ENCODE peak calls at places on chromosomes 5 and 9, in ten cellular contexts. J, M, L, V, A, S, O, R, T and U are unnamed samples.

GRCh38 chr5:132483101-132483500 is 7.5 kb downstream of the IRF1 start:
- DNase-seq in J (no peak), M (no peak), L (no peak), V (no peak), A (no peak), S (no peak), O (no peak), R (no peak), T (no peak), U (peak)

GRCh38 chr5:168015506-168015905 is 275.9 kb upstream of the WWC1 start:
- DNase-seq in J (no peak), M (no peak), L (no peak), V (no peak), A (no peak), S (no peak), O (no peak), R (no peak), T (no peak), U (no peak)

GRCh38 chr9:76799481-76799880 is 35.2 kb downstream of the PCA3 start:
- DNase-seq in J (no peak), M (no peak), L (no peak), V (no peak), A (no peak), S (no peak), O (no peak), R (no peak), T (no peak), U (no peak)

GRCh38 chr9:121972501-121972981 is 120.6 kb downstream of the TTLL11 start:
- DNase-seq in J (no peak), M (peak), L (no peak), V (peak), A (peak), S (no peak), O (peak), R (no peak), T (peak), U (no peak)

GRCh38 chr5:10564838-10565784 is 1.2 kb downstream of the ANKRD33B start:
- DNase-seq in J (peak), M (no peak), L (peak), V (no peak), A (no peak), S (no peak), O (no peak), R (no peak), T (no peak), U (peak)

GRCh38 chr9:32218100-32218767 is 166.2 kb upstream of the ACO1 start:
- DNase-seq in J (no peak), M (peak), L (no peak), V (no peak), A (no peak), S (no peak), O (no peak), R (no peak), T (no peak), U (no peak)

GRCh38 chr9:23537192-23538059 is 288.6 kb downstream of the ELAVL2 start:
- DNase-seq in J (no peak), M (no peak), L (no peak), V (no peak), A (no peak), S (no peak), O (no peak), R (no peak), T (no peak), U (no peak)

GRCh38 chr5:141692919-141693848 is 11.2 kb upstream of the ARAP3 start:
- DNase-seq in J (no peak), M (peak), L (no peak), V (peak), A (no peak), S (peak), O (peak), R (peak), T (no peak), U (no peak)

GRCh38 chr5:116573279-116573616 is 1.4 kb downstream of the SEMA6A start:
- DNase-seq in J (peak), M (peak), L (no peak), V (no peak), A (peak), S (peak), O (no peak), R (no peak), T (no peak), U (peak)

GRCh38 chr5:134003064-134003956 is 1.5 kb downstream of the VDAC1 start:
- DNase-seq in J (peak), M (no peak), L (no peak), V (no peak), A (no peak), S (no peak), O (no peak), R (peak), T (no peak), U (peak)

GRCh38 chr5:177370488-177371119 is 12.9 kb downstream of the RGS14 start:
- DNase-seq in J (peak), M (no peak), L (peak), V (peak), A (peak), S (peak), O (peak), R (no peak), T (peak), U (peak)

GRCh38 chr9:35071814-35072460 is 488 bp downstream of the VCP start:
- DNase-seq in J (peak), M (peak), L (peak), V (peak), A (peak), S (peak), O (peak), R (peak), T (peak), U (peak)

GRCh38 chr5:33338336-33339110 is 102.2 kb upstream of the TARS1 start:
- DNase-seq in J (no peak), M (no peak), L (no peak), V (no peak), A (no peak), S (no peak), O (no peak), R (no peak), T (no peak), U (no peak)

GRCh38 chr5:3512291-3512690 is 83.3 kb upstream of the IRX1 start:
- DNase-seq in J (no peak), M (no peak), L (no peak), V (no peak), A (no peak), S (no peak), O (no peak), R (no peak), T (no peak), U (no peak)

GRCh38 chr5:9034671-9035070 is 511.2 kb downstream of the SEMA5A start:
- DNase-seq in J (no peak), M (no peak), L (no peak), V (no peak), A (no peak), S (no peak), O (no peak), R (no peak), T (peak), U (no peak)

GRCh38 chr5:94174748-94175411 is 433.5 kb upstream of the POU5F2 start:
- DNase-seq in J (no peak), M (no peak), L (no peak), V (no peak), A (no peak), S (no peak), O (peak), R (no peak), T (peak), U (no peak)

GRCh38 chr5:56269216-56269927 is 36.2 kb upstream of the ANKRD55 start:
- DNase-seq in J (no peak), M (peak), L (no peak), V (peak), A (no peak), S (no peak), O (peak), R (no peak), T (peak), U (no peak)

GRCh38 chr5:96203761-96204160 is 229.3 kb downstream of the PCSK1 start:
- DNase-seq in J (no peak), M (no peak), L (no peak), V (no peak), A (no peak), S (no peak), O (no peak), R (no peak), T (no peak), U (no peak)

GRCh38 chr5:149795360-149795759 is 65.2 kb downstream of the PPARGC1B start:
- DNase-seq in J (no peak), M (no peak), L (no peak), V (no peak), A (no peak), S (no peak), O (no peak), R (no peak), T (no peak), U (no peak)

GRCh38 chr9:127058645-127059021 is 63.8 kb downstream of the ANGPTL2 start:
- DNase-seq in J (no peak), M (no peak), L (no peak), V (no peak), A (no peak), S (no peak), O (peak), R (no peak), T (no peak), U (no peak)

GRCh38 chr9:81562221-81563019 is 126.9 kb downstream of the TLE1 start:
- DNase-seq in J (no peak), M (no peak), L (no peak), V (no peak), A (peak), S (no peak), O (peak), R (no peak), T (peak), U (peak)